ENCODE peak calls at places on chromosomes 13 and 19, in five cellular contexts. One of them, this sample, is unnamed.

GRCh38 chr13:51823861-51824260 is 19.9 kb upstream of the DHRS12 start:
- DNase-seq in stimulated activated CD8-positive, alpha-beta memory T cell treated with anti-CD3 and anti-CD28 coated beads, Interleukin-7, amount 100 ng/mL, for 1 hour: no peak
- DNase-seq in A172: no peak
- DNase-seq in substantia nigra: no peak
- DNase-seq in central memory CD4-positive, alpha-beta T cell: no peak
- DNase-seq in this sample: no peak

GRCh38 chr13:77225946-77226345 is 100.9 kb downstream of the MYCBP2 start:
- DNase-seq in stimulated activated CD8-positive, alpha-beta memory T cell treated with anti-CD3 and anti-CD28 coated beads, Interleukin-7, amount 100 ng/mL, for 1 hour: no peak
- DNase-seq in A172: no peak
- DNase-seq in substantia nigra: no peak
- DNase-seq in central memory CD4-positive, alpha-beta T cell: no peak
- DNase-seq in this sample: no peak

GRCh38 chr13:111940892-111941291 is 126.1 kb upstream of the SOX1 start:
- DNase-seq in stimulated activated CD8-positive, alpha-beta memory T cell treated with anti-CD3 and anti-CD28 coated beads, Interleukin-7, amount 100 ng/mL, for 1 hour: no peak
- DNase-seq in A172: no peak
- DNase-seq in substantia nigra: no peak
- DNase-seq in central memory CD4-positive, alpha-beta T cell: no peak
- DNase-seq in this sample: no peak

GRCh38 chr19:42018503-42019193 is 24.6 kb upstream of the ATP1A3 start:
- DNase-seq in stimulated activated CD8-positive, alpha-beta memory T cell treated with anti-CD3 and anti-CD28 coated beads, Interleukin-7, amount 100 ng/mL, for 1 hour: no peak
- DNase-seq in A172: no peak
- DNase-seq in substantia nigra: no peak
- DNase-seq in central memory CD4-positive, alpha-beta T cell: no peak
- DNase-seq in this sample: no peak

GRCh38 chr13:52921194-52921593 is 72.8 kb upstream of the PCDH8 start:
- DNase-seq in stimulated activated CD8-positive, alpha-beta memory T cell treated with anti-CD3 and anti-CD28 coated beads, Interleukin-7, amount 100 ng/mL, for 1 hour: no peak
- DNase-seq in A172: no peak
- DNase-seq in substantia nigra: no peak
- DNase-seq in central memory CD4-positive, alpha-beta T cell: no peak
- DNase-seq in this sample: no peak

GRCh38 chr19:50626011-50626410 is 13.7 kb downstream of the SYT3 start:
- DNase-seq in stimulated activated CD8-positive, alpha-beta memory T cell treated with anti-CD3 and anti-CD28 coated beads, Interleukin-7, amount 100 ng/mL, for 1 hour: no peak
- DNase-seq in A172: no peak
- DNase-seq in substantia nigra: no peak
- DNase-seq in central memory CD4-positive, alpha-beta T cell: no peak
- DNase-seq in this sample: no peak

GRCh38 chr13:71864981-71865857 is 1.8 kb downstream of the DACH1 start:
- DNase-seq in stimulated activated CD8-positive, alpha-beta memory T cell treated with anti-CD3 and anti-CD28 coated beads, Interleukin-7, amount 100 ng/mL, for 1 hour: no peak
- DNase-seq in A172: no peak
- DNase-seq in substantia nigra: no peak
- DNase-seq in central memory CD4-positive, alpha-beta T cell: no peak
- DNase-seq in this sample: no peak

GRCh38 chr19:37361994-37362393 is 8.9 kb upstream of the ZNF527 start:
- DNase-seq in stimulated activated CD8-positive, alpha-beta memory T cell treated with anti-CD3 and anti-CD28 coated beads, Interleukin-7, amount 100 ng/mL, for 1 hour: no peak
- DNase-seq in A172: peak
- DNase-seq in substantia nigra: no peak
- DNase-seq in central memory CD4-positive, alpha-beta T cell: no peak
- DNase-seq in this sample: no peak

GRCh38 chr13:40483601-40484000 is 182.8 kb downstream of the FOXO1 start:
- DNase-seq in stimulated activated CD8-positive, alpha-beta memory T cell treated with anti-CD3 and anti-CD28 coated beads, Interleukin-7, amount 100 ng/mL, for 1 hour: no peak
- DNase-seq in A172: no peak
- DNase-seq in substantia nigra: no peak
- DNase-seq in central memory CD4-positive, alpha-beta T cell: no peak
- DNase-seq in this sample: no peak

GRCh38 chr19:29260477-29261317 is 47.7 kb upstream of the UQCRFS1 start:
- DNase-seq in stimulated activated CD8-positive, alpha-beta memory T cell treated with anti-CD3 and anti-CD28 coated beads, Interleukin-7, amount 100 ng/mL, for 1 hour: no peak
- DNase-seq in A172: peak
- DNase-seq in substantia nigra: no peak
- DNase-seq in central memory CD4-positive, alpha-beta T cell: no peak
- DNase-seq in this sample: peak

GRCh38 chr19:13846533-13847032 is 30.4 kb upstream of the NANOS3 start:
- DNase-seq in stimulated activated CD8-positive, alpha-beta memory T cell treated with anti-CD3 and anti-CD28 coated beads, Interleukin-7, amount 100 ng/mL, for 1 hour: peak
- DNase-seq in A172: peak
- DNase-seq in substantia nigra: peak
- DNase-seq in central memory CD4-positive, alpha-beta T cell: peak
- DNase-seq in this sample: peak

GRCh38 chr19:17560205-17560595 is 4.8 kb downstream of the COLGALT1 start:
- DNase-seq in stimulated activated CD8-positive, alpha-beta memory T cell treated with anti-CD3 and anti-CD28 coated beads, Interleukin-7, amount 100 ng/mL, for 1 hour: no peak
- DNase-seq in A172: peak
- DNase-seq in substantia nigra: no peak
- DNase-seq in central memory CD4-positive, alpha-beta T cell: no peak
- DNase-seq in this sample: no peak

GRCh38 chr13:31442605-31443004 is 242.8 kb downstream of the B3GLCT start:
- DNase-seq in stimulated activated CD8-positive, alpha-beta memory T cell treated with anti-CD3 and anti-CD28 coated beads, Interleukin-7, amount 100 ng/mL, for 1 hour: no peak
- DNase-seq in A172: no peak
- DNase-seq in substantia nigra: no peak
- DNase-seq in central memory CD4-positive, alpha-beta T cell: no peak
- DNase-seq in this sample: no peak

GRCh38 chr13:23824355-23824754 is 64.8 kb downstream of the MIPEP start:
- DNase-seq in stimulated activated CD8-positive, alpha-beta memory T cell treated with anti-CD3 and anti-CD28 coated beads, Interleukin-7, amount 100 ng/mL, for 1 hour: no peak
- DNase-seq in A172: no peak
- DNase-seq in substantia nigra: no peak
- DNase-seq in central memory CD4-positive, alpha-beta T cell: no peak
- DNase-seq in this sample: no peak

GRCh38 chr19:41702208-41702651 is 6.2 kb upstream of the CEACAM5 start:
- DNase-seq in stimulated activated CD8-positive, alpha-beta memory T cell treated with anti-CD3 and anti-CD28 coated beads, Interleukin-7, amount 100 ng/mL, for 1 hour: no peak
- DNase-seq in A172: peak
- DNase-seq in substantia nigra: no peak
- DNase-seq in central memory CD4-positive, alpha-beta T cell: no peak
- DNase-seq in this sample: no peak

GRCh38 chr13:47117268-47117667 is 220.4 kb upstream of the HTR2A start:
- DNase-seq in stimulated activated CD8-positive, alpha-beta memory T cell treated with anti-CD3 and anti-CD28 coated beads, Interleukin-7, amount 100 ng/mL, for 1 hour: no peak
- DNase-seq in A172: peak
- DNase-seq in substantia nigra: no peak
- DNase-seq in central memory CD4-positive, alpha-beta T cell: no peak
- DNase-seq in this sample: no peak

GRCh38 chr19:13492128-13492527 is 14.2 kb downstream of the CACNA1A start:
- DNase-seq in stimulated activated CD8-positive, alpha-beta memory T cell treated with anti-CD3 and anti-CD28 coated beads, Interleukin-7, amount 100 ng/mL, for 1 hour: no peak
- DNase-seq in A172: peak
- DNase-seq in substantia nigra: no peak
- DNase-seq in central memory CD4-positive, alpha-beta T cell: no peak
- DNase-seq in this sample: no peak

GRCh38 chr19:4589579-4590410 is 30.3 kb upstream of the SEMA6B start:
- DNase-seq in stimulated activated CD8-positive, alpha-beta memory T cell treated with anti-CD3 and anti-CD28 coated beads, Interleukin-7, amount 100 ng/mL, for 1 hour: no peak
- DNase-seq in A172: no peak
- DNase-seq in substantia nigra: no peak
- DNase-seq in central memory CD4-positive, alpha-beta T cell: no peak
- DNase-seq in this sample: no peak

GRCh38 chr13:48188129-48188528 is 44.9 kb upstream of the ITM2B start:
- DNase-seq in stimulated activated CD8-positive, alpha-beta memory T cell treated with anti-CD3 and anti-CD28 coated beads, Interleukin-7, amount 100 ng/mL, for 1 hour: no peak
- DNase-seq in A172: no peak
- DNase-seq in substantia nigra: no peak
- DNase-seq in central memory CD4-positive, alpha-beta T cell: no peak
- DNase-seq in this sample: no peak

GRCh38 chr19:4115050-4115817 is 8.7 kb downstream of the MAP2K2 start:
- DNase-seq in stimulated activated CD8-positive, alpha-beta memory T cell treated with anti-CD3 and anti-CD28 coated beads, Interleukin-7, amount 100 ng/mL, for 1 hour: peak
- DNase-seq in A172: no peak
- DNase-seq in substantia nigra: no peak
- DNase-seq in central memory CD4-positive, alpha-beta T cell: peak
- DNase-seq in this sample: peak

GRCh38 chr13:45206340-45206739 is 5.5 kb upstream of the KCTD4 start:
- DNase-seq in stimulated activated CD8-positive, alpha-beta memory T cell treated with anti-CD3 and anti-CD28 coated beads, Interleukin-7, amount 100 ng/mL, for 1 hour: no peak
- DNase-seq in A172: peak
- DNase-seq in substantia nigra: no peak
- DNase-seq in central memory CD4-positive, alpha-beta T cell: no peak
- DNase-seq in this sample: no peak

GRCh38 chr19:11168568-11168967 is 13.0 kb upstream of the SPC24 start:
- DNase-seq in stimulated activated CD8-positive, alpha-beta memory T cell treated with anti-CD3 and anti-CD28 coated beads, Interleukin-7, amount 100 ng/mL, for 1 hour: no peak
- DNase-seq in A172: peak
- DNase-seq in substantia nigra: no peak
- DNase-seq in central memory CD4-positive, alpha-beta T cell: no peak
- DNase-seq in this sample: no peak

GRCh38 chr13:20332361-20333096 is 100.4 kb upstream of the GJB6 start:
- DNase-seq in stimulated activated CD8-positive, alpha-beta memory T cell treated with anti-CD3 and anti-CD28 coated beads, Interleukin-7, amount 100 ng/mL, for 1 hour: no peak
- DNase-seq in A172: no peak
- DNase-seq in substantia nigra: no peak
- DNase-seq in central memory CD4-positive, alpha-beta T cell: no peak
- DNase-seq in this sample: no peak

GRCh38 chr19:38915329-38916321 is 3.6 kb upstream of the CCER2 start:
- DNase-seq in stimulated activated CD8-positive, alpha-beta memory T cell treated with anti-CD3 and anti-CD28 coated beads, Interleukin-7, amount 100 ng/mL, for 1 hour: no peak
- DNase-seq in A172: no peak
- DNase-seq in substantia nigra: no peak
- DNase-seq in central memory CD4-positive, alpha-beta T cell: no peak
- DNase-seq in this sample: no peak

GRCh38 chr19:49422407-49423277 is 599 bp downstream of the PTH2 start:
- DNase-seq in stimulated activated CD8-positive, alpha-beta memory T cell treated with anti-CD3 and anti-CD28 coated beads, Interleukin-7, amount 100 ng/mL, for 1 hour: no peak
- DNase-seq in A172: no peak
- DNase-seq in substantia nigra: no peak
- DNase-seq in central memory CD4-positive, alpha-beta T cell: no peak
- DNase-seq in this sample: no peak

GRCh38 chr13:36293497-36293896 is 4.1 kb downstream of the CCDC169 start:
- DNase-seq in stimulated activated CD8-positive, alpha-beta memory T cell treated with anti-CD3 and anti-CD28 coated beads, Interleukin-7, amount 100 ng/mL, for 1 hour: no peak
- DNase-seq in A172: no peak
- DNase-seq in substantia nigra: no peak
- DNase-seq in central memory CD4-positive, alpha-beta T cell: no peak
- DNase-seq in this sample: no peak

GRCh38 chr19:32350492-32350891 is 5.1 kb downstream of the ZNF507 start:
- DNase-seq in stimulated activated CD8-positive, alpha-beta memory T cell treated with anti-CD3 and anti-CD28 coated beads, Interleukin-7, amount 100 ng/mL, for 1 hour: no peak
- DNase-seq in A172: no peak
- DNase-seq in substantia nigra: no peak
- DNase-seq in central memory CD4-positive, alpha-beta T cell: no peak
- DNase-seq in this sample: no peak

GRCh38 chr19:55443824-55444719 is 972 bp upstream of the SHISA7 start:
- DNase-seq in stimulated activated CD8-positive, alpha-beta memory T cell treated with anti-CD3 and anti-CD28 coated beads, Interleukin-7, amount 100 ng/mL, for 1 hour: no peak
- DNase-seq in A172: no peak
- DNase-seq in substantia nigra: no peak
- DNase-seq in central memory CD4-positive, alpha-beta T cell: no peak
- DNase-seq in this sample: no peak

GRCh38 chr19:10508707-10509106 is 5.6 kb upstream of the KEAP1 start:
- DNase-seq in stimulated activated CD8-positive, alpha-beta memory T cell treated with anti-CD3 and anti-CD28 coated beads, Interleukin-7, amount 100 ng/mL, for 1 hour: no peak
- DNase-seq in A172: no peak
- DNase-seq in substantia nigra: no peak
- DNase-seq in central memory CD4-positive, alpha-beta T cell: no peak
- DNase-seq in this sample: peak

GRCh38 chr19:5719274-5719960 is 529 bp downstream of the LONP1 start:
- DNase-seq in stimulated activated CD8-positive, alpha-beta memory T cell treated with anti-CD3 and anti-CD28 coated beads, Interleukin-7, amount 100 ng/mL, for 1 hour: no peak
- DNase-seq in A172: no peak
- DNase-seq in substantia nigra: no peak
- DNase-seq in central memory CD4-positive, alpha-beta T cell: no peak
- DNase-seq in this sample: no peak

GRCh38 chr13:46622918-46623256 is 69.9 kb downstream of the LRCH1 start:
- DNase-seq in stimulated activated CD8-positive, alpha-beta memory T cell treated with anti-CD3 and anti-CD28 coated beads, Interleukin-7, amount 100 ng/mL, for 1 hour: no peak
- DNase-seq in A172: peak
- DNase-seq in substantia nigra: peak
- DNase-seq in central memory CD4-positive, alpha-beta T cell: no peak
- DNase-seq in this sample: no peak

GRCh38 chr13:29743229-29743786 is 107.1 kb downstream of the UBL3 start:
- DNase-seq in stimulated activated CD8-positive, alpha-beta memory T cell treated with anti-CD3 and anti-CD28 coated beads, Interleukin-7, amount 100 ng/mL, for 1 hour: no peak
- DNase-seq in A172: peak
- DNase-seq in substantia nigra: no peak
- DNase-seq in central memory CD4-positive, alpha-beta T cell: no peak
- DNase-seq in this sample: no peak

GRCh38 chr19:10136936-10137335 is 17.2 kb upstream of the EIF3G start:
- DNase-seq in stimulated activated CD8-positive, alpha-beta memory T cell treated with anti-CD3 and anti-CD28 coated beads, Interleukin-7, amount 100 ng/mL, for 1 hour: no peak
- DNase-seq in A172: no peak
- DNase-seq in substantia nigra: no peak
- DNase-seq in central memory CD4-positive, alpha-beta T cell: no peak
- DNase-seq in this sample: no peak

GRCh38 chr13:102328909-102329308 is 72.9 kb downstream of the FGF14 start:
- DNase-seq in stimulated activated CD8-positive, alpha-beta memory T cell treated with anti-CD3 and anti-CD28 coated beads, Interleukin-7, amount 100 ng/mL, for 1 hour: no peak
- DNase-seq in A172: no peak
- DNase-seq in substantia nigra: no peak
- DNase-seq in central memory CD4-positive, alpha-beta T cell: no peak
- DNase-seq in this sample: no peak